ENCODE peak calls at places on chromosomes 4 and X, in five cellular contexts. One of them, this sample, is unnamed.

GRCh38 chr4:154205471-154205870 is 286.1 kb downstream of the DCHS2 start:
- DNase-seq in K562: peak
- DNase-seq in upper lobe of left lung: no peak
- DNase-seq in transverse colon: no peak
- DNase-seq in endothelial cell of umbilical vein: no peak
- DNase-seq in this sample: no peak

GRCh38 chr4:151798678-151799416 is 38.0 kb upstream of the GATB start:
- DNase-seq in K562: no peak
- DNase-seq in endothelial cell of umbilical vein: no peak
- DNase-seq in upper lobe of left lung: no peak
- DNase-seq in transverse colon: no peak
- DNase-seq in this sample: no peak

GRCh38 chrX:46433892-46434291 is 111.3 kb downstream of the ZNF674 start:
- DNase-seq in upper lobe of left lung: no peak
- DNase-seq in K562: no peak
- DNase-seq in transverse colon: no peak
- DNase-seq in endothelial cell of umbilical vein: no peak
- DNase-seq in this sample: no peak

GRCh38 chrX:151641564-151641963 is 53.7 kb upstream of the PRRG3 start:
- DNase-seq in K562: no peak
- DNase-seq in transverse colon: no peak
- DNase-seq in endothelial cell of umbilical vein: no peak
- DNase-seq in upper lobe of left lung: no peak
- DNase-seq in this sample: no peak

GRCh38 chr4:176287546-176287945 is 18.5 kb upstream of the ASB5 start:
- DNase-seq in endothelial cell of umbilical vein: no peak
- DNase-seq in transverse colon: no peak
- DNase-seq in upper lobe of left lung: no peak
- DNase-seq in K562: no peak
- DNase-seq in this sample: no peak

GRCh38 chrX:4550018-4550417 is 836.6 kb upstream of the PRKX start:
- DNase-seq in K562: no peak
- DNase-seq in transverse colon: no peak
- DNase-seq in upper lobe of left lung: no peak
- DNase-seq in endothelial cell of umbilical vein: no peak
- DNase-seq in this sample: no peak

GRCh38 chr4:126957555-126958440 is 675.0 kb upstream of the INTU start:
- DNase-seq in upper lobe of left lung: no peak
- DNase-seq in K562: peak
- DNase-seq in endothelial cell of umbilical vein: no peak
- DNase-seq in transverse colon: no peak
- DNase-seq in this sample: no peak

GRCh38 chr4:8534129-8534528 is 46.1 kb upstream of the GPR78 start:
- DNase-seq in K562: no peak
- DNase-seq in endothelial cell of umbilical vein: peak
- DNase-seq in transverse colon: peak
- DNase-seq in upper lobe of left lung: no peak
- DNase-seq in this sample: no peak

GRCh38 chr4:1239949-1240305 is 9.0 kb downstream of the CTBP1 start:
- DNase-seq in endothelial cell of umbilical vein: no peak
- DNase-seq in transverse colon: no peak
- DNase-seq in upper lobe of left lung: peak
- DNase-seq in K562: no peak
- DNase-seq in this sample: no peak

GRCh38 chr4:47907247-47907646 is 7.1 kb downstream of the NFXL1 start:
- DNase-seq in transverse colon: no peak
- DNase-seq in upper lobe of left lung: no peak
- DNase-seq in K562: no peak
- DNase-seq in endothelial cell of umbilical vein: no peak
- DNase-seq in this sample: no peak

GRCh38 chr4:81963506-81964020 is 410.2 kb downstream of the HNRNPD start:
- DNase-seq in K562: no peak
- DNase-seq in transverse colon: no peak
- DNase-seq in upper lobe of left lung: no peak
- DNase-seq in endothelial cell of umbilical vein: no peak
- DNase-seq in this sample: no peak

GRCh38 chr4:88653371-88653946 is 44.2 kb downstream of the NAP1L5 start:
- DNase-seq in transverse colon: no peak
- DNase-seq in K562: no peak
- DNase-seq in endothelial cell of umbilical vein: no peak
- DNase-seq in upper lobe of left lung: no peak
- DNase-seq in this sample: no peak
- TF ChIP-seq POLR2AphosphoS5 in transverse colon: no peak
- TF ChIP-seq POLR2AphosphoS5 in K562: no peak
- TF ChIP-seq POLR2AphosphoS5 in endothelial cell of umbilical vein: no peak
- TF ChIP-seq POLR2AphosphoS5 in upper lobe of left lung: no peak
- TF ChIP-seq POLR2AphosphoS5 in this sample: no peak

GRCh38 chr4:40630335-40631021 is 814 bp upstream of the RBM47 start:
- DNase-seq in K562: no peak
- DNase-seq in endothelial cell of umbilical vein: no peak
- DNase-seq in transverse colon: peak
- DNase-seq in upper lobe of left lung: peak
- DNase-seq in this sample: no peak
- TF ChIP-seq POLR2AphosphoS5 in K562: no peak
- TF ChIP-seq POLR2AphosphoS5 in endothelial cell of umbilical vein: no peak
- TF ChIP-seq POLR2AphosphoS5 in transverse colon: no peak
- TF ChIP-seq POLR2AphosphoS5 in upper lobe of left lung: no peak
- TF ChIP-seq POLR2AphosphoS5 in this sample: no peak

GRCh38 chr4:6175426-6175825 is 24.9 kb downstream of the JAKMIP1 start:
- DNase-seq in K562: no peak
- DNase-seq in endothelial cell of umbilical vein: no peak
- DNase-seq in upper lobe of left lung: no peak
- DNase-seq in transverse colon: no peak
- DNase-seq in this sample: no peak

GRCh38 chr4:6180841-6181631 is 19.3 kb downstream of the JAKMIP1 start:
- DNase-seq in upper lobe of left lung: no peak
- DNase-seq in transverse colon: no peak
- DNase-seq in endothelial cell of umbilical vein: no peak
- DNase-seq in K562: no peak
- DNase-seq in this sample: no peak

GRCh38 chr4:6178757-6179156 is 21.6 kb downstream of the JAKMIP1 start:
- DNase-seq in upper lobe of left lung: no peak
- DNase-seq in endothelial cell of umbilical vein: no peak
- DNase-seq in transverse colon: no peak
- DNase-seq in K562: no peak
- DNase-seq in this sample: no peak

GRCh38 chr4:6179362-6179761 is 21.0 kb downstream of the JAKMIP1 start:
- DNase-seq in endothelial cell of umbilical vein: no peak
- DNase-seq in upper lobe of left lung: no peak
- DNase-seq in K562: no peak
- DNase-seq in transverse colon: peak
- DNase-seq in this sample: no peak

DNA sequence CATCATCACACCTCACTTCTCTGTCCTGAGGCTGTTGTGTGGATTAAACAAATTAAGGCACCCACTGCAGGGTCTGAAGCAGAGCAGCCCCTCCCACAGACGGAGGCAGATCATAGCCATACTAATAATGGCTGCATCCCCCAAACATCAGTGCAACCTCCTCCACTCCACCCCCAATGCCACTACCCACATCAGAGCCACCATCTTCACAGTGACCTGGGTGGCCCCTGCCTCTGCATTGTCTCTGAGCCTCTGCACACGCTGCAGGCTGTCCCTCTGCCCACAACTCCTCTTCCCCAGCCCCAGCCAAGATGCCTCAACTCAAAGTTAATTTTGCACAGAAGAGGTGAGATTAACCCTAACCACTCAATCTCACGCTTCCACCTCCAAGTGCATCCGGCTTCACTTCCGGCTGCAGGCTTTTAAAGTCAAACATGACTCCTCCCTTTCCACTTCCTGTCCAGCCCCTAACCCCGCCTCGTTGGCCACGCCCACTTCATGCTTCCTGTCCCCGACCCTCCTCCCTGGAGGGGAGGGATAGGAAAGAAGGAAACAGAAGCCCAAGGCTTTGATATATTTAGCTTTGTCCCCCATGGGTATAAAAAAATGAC is 22.7 kb downstream of the JAKMIP1 start:
- DNase-seq in endothelial cell of umbilical vein: no peak
- DNase-seq in K562: peak
- DNase-seq in transverse colon: peak
- DNase-seq in upper lobe of left lung: no peak
- DNase-seq in this sample: no peak
- TF ChIP-seq POLR2AphosphoS5 in endothelial cell of umbilical vein: no peak
- TF ChIP-seq POLR2AphosphoS5 in K562: no peak
- TF ChIP-seq POLR2AphosphoS5 in transverse colon: no peak
- TF ChIP-seq POLR2AphosphoS5 in upper lobe of left lung: no peak
- TF ChIP-seq POLR2AphosphoS5 in this sample: no peak

GRCh38 chr4:150461957-150462356 is 120.0 kb upstream of the MAB21L2 start:
- DNase-seq in endothelial cell of umbilical vein: no peak
- DNase-seq in K562: no peak
- DNase-seq in upper lobe of left lung: no peak
- DNase-seq in transverse colon: no peak
- DNase-seq in this sample: no peak
- TF ChIP-seq POLR2AphosphoS5 in endothelial cell of umbilical vein: no peak
- TF ChIP-seq POLR2AphosphoS5 in K562: no peak
- TF ChIP-seq POLR2AphosphoS5 in upper lobe of left lung: no peak
- TF ChIP-seq POLR2AphosphoS5 in transverse colon: no peak
- TF ChIP-seq POLR2AphosphoS5 in this sample: no peak

GRCh38 chrX:125387945-125388344 is 68.3 kb downstream of the TEX13C start:
- DNase-seq in endothelial cell of umbilical vein: no peak
- DNase-seq in upper lobe of left lung: no peak
- DNase-seq in transverse colon: no peak
- DNase-seq in K562: no peak
- DNase-seq in this sample: no peak

GRCh38 chrX:125378205-125378604 is 58.5 kb downstream of the TEX13C start:
- DNase-seq in transverse colon: no peak
- DNase-seq in K562: peak
- DNase-seq in endothelial cell of umbilical vein: no peak
- DNase-seq in upper lobe of left lung: no peak
- DNase-seq in this sample: no peak

GRCh38 chrX:125384843-125385242 is 65.2 kb downstream of the TEX13C start:
- DNase-seq in endothelial cell of umbilical vein: no peak
- DNase-seq in transverse colon: no peak
- DNase-seq in upper lobe of left lung: no peak
- DNase-seq in K562: no peak
- DNase-seq in this sample: no peak

GRCh38 chrX:125382889-125383288 is 63.2 kb downstream of the TEX13C start:
- DNase-seq in endothelial cell of umbilical vein: no peak
- DNase-seq in upper lobe of left lung: no peak
- DNase-seq in transverse colon: no peak
- DNase-seq in K562: no peak
- DNase-seq in this sample: no peak

GRCh38 chrX:125382148-125382628 is 62.5 kb downstream of the TEX13C start:
- DNase-seq in K562: no peak
- DNase-seq in endothelial cell of umbilical vein: no peak
- DNase-seq in transverse colon: no peak
- DNase-seq in upper lobe of left lung: no peak
- DNase-seq in this sample: no peak
- TF ChIP-seq POLR2AphosphoS5 in K562: no peak
- TF ChIP-seq POLR2AphosphoS5 in endothelial cell of umbilical vein: no peak
- TF ChIP-seq POLR2AphosphoS5 in transverse colon: no peak
- TF ChIP-seq POLR2AphosphoS5 in upper lobe of left lung: no peak
- TF ChIP-seq POLR2AphosphoS5 in this sample: no peak